ENCODE peak calls at places on chromosomes 13 and 19, in nine cellular contexts. P is NCI-H524 treated with DMSO at 0.1 percent for 48 hours, M is AG09319, Z is AG08396, C is NCI-H1436 treated with DMSO at 0.1 percent for 48 hours, X is amniotic stem cell, K is D341Med, L is NCI-H69, O is NCI-H2081. S is an unnamed sample.
A peak's percentile ranks its signal among the peaks of the same experiment; 100 is the strongest.

GRCh38 chr19:56839665-56840451 is 668 bp downstream of the PEG3 start:
- DNase-seq in P (no peak), Z (peak; percentile 43), L (peak; percentile 99), M (peak; percentile 18), O (no peak), K (peak; percentile 79), C (no peak), X (no peak), S (no peak)

GRCh38 chr19:18379803-18380747 is 5.9 kb upstream of the GDF15 start:
- DNase-seq in M (peak; percentile 84), O (no peak), L (peak; percentile 82), P (no peak), C (no peak), X (no peak), K (peak; percentile 26), Z (peak; percentile 88), S (no peak)

GRCh38 chr19:36213793-36214387 is 575 bp downstream of the ZNF565 start:
- DNase-seq in L (peak; percentile 58), P (no peak), O (no peak), Z (no peak), X (no peak), K (no peak), M (no peak), C (no peak), S (no peak)

GRCh38 chr19:55188620-55189019 is 8.5 kb upstream of the SYT5 start:
- DNase-seq in M (no peak), L (no peak), C (no peak), P (no peak), Z (no peak), X (no peak), K (no peak), O (no peak), S (no peak)

GRCh38 chr13:49256841-49257240 is 9.1 kb downstream of the CDADC1 start:
- DNase-seq in O (no peak), P (no peak), C (no peak), L (no peak), M (peak; percentile 35), X (no peak), K (no peak), Z (no peak), S (no peak)

GRCh38 chr19:11355160-11356073 is at the start of gene PLPPR2:
- DNase-seq in Z (peak; percentile 97), C (peak; percentile 37), X (peak; percentile 86), P (peak; percentile 31), K (peak; percentile 98), M (peak; percentile 63), O (peak; percentile 86), L (peak; percentile 96), S (no peak)

GRCh38 chr13:48210178-48210577 is 22.8 kb upstream of the ITM2B start:
- DNase-seq in C (no peak), L (no peak), K (no peak), X (peak; percentile 31), P (no peak), O (no peak), M (peak; percentile 29), Z (peak; percentile 47), S (no peak)

GRCh38 chr19:56350416-56351045 is 35.9 kb upstream of the ZSCAN5A start:
- DNase-seq in Z (peak; percentile 26), X (peak; percentile 10), P (peak; percentile 14), C (no peak), K (peak; percentile 41), L (peak; percentile 61), M (no peak), O (peak; percentile 53), S (no peak)

GRCh38 chr19:47232422-47233211 is 1.6 kb upstream of the BBC3 start:
- DNase-seq in P (no peak), C (no peak), X (peak; percentile 75), Z (no peak), M (no peak), K (no peak), O (no peak), L (no peak), S (no peak)

GRCh38 chr13:97723655-97724054 is 229.8 kb upstream of the IPO5 start:
- DNase-seq in C (no peak), K (no peak), M (no peak), X (no peak), L (no peak), P (no peak), Z (no peak), O (no peak), S (no peak)

GRCh38 chr19:35272954-35273649 is 4.3 kb downstream of the USF2 start:
- DNase-seq in Z (no peak), P (no peak), K (no peak), X (no peak), O (no peak), C (no peak), L (no peak), M (no peak), S (no peak)

GRCh38 chr19:33124207-33125098 is 7.5 kb upstream of the WDR88 start:
- DNase-seq in L (no peak), Z (no peak), P (no peak), O (no peak), X (no peak), C (no peak), M (no peak), K (no peak), S (no peak)

GRCh38 chr19:48835734-48836088 is 580 bp downstream of the HSD17B14 start:
- DNase-seq in X (peak; percentile 72), P (peak; percentile 64), L (peak; percentile 92), C (no peak), K (peak; percentile 87), O (peak; percentile 88), M (peak; percentile 62), Z (peak; percentile 80), S (peak; percentile 49)

GRCh38 chr13:85543144-85543543 is 256.1 kb downstream of the SLITRK6 start:
- DNase-seq in X (no peak), M (no peak), L (peak; percentile 15), O (no peak), C (no peak), K (no peak), Z (no peak), P (no peak), S (no peak)

GRCh38 chr19:55041627-55042343 is 3.7 kb upstream of the GP6 start:
- DNase-seq in L (no peak), O (no peak), Z (no peak), M (no peak), P (no peak), C (no peak), K (no peak), X (no peak), S (no peak)

GRCh38 chr19:41997851-41998229 is 3.8 kb upstream of the ATP1A3 start:
- DNase-seq in P (peak; percentile 87), Z (no peak), X (no peak), K (peak; percentile 69), L (peak; percentile 91), C (no peak), M (no peak), O (no peak), S (no peak)

GRCh38 chr13:28055362-28055761 is 45.0 kb downstream of the FLT3 start:
- DNase-seq in K (no peak), Z (no peak), X (no peak), C (no peak), O (no peak), M (no peak), L (no peak), P (no peak), S (no peak)

GRCh38 chr13:46992383-46992952 is 95.6 kb upstream of the HTR2A start:
- DNase-seq in Z (no peak), X (no peak), P (no peak), O (no peak), C (no peak), L (peak; percentile 2), M (no peak), K (peak; percentile 42), S (no peak)

GRCh38 chr13:95553614-95554385 is 1.3 kb downstream of the CLDN10 start:
- DNase-seq in C (no peak), M (no peak), P (no peak), Z (no peak), O (no peak), L (peak; percentile 23), K (no peak), X (no peak), S (no peak)

S was measured in brain pericyte.